ENCODE peak calls at places on chromosome 7, in five cellular contexts. One of them, this sample, is unnamed.

GRCh38 chr7:33192695-33193291 is 63.4 kb downstream of the BBS9 start:
- DNase-seq in body of pancreas: no peak
- DNase-seq in stomach: no peak
- DNase-seq in thyroid gland: no peak
- DNase-seq in A549: no peak
- DNase-seq in this sample: no peak

GRCh38 chr7:46123-46829 is 146.1 kb upstream of the FAM20C start:
- DNase-seq in body of pancreas: peak; percentile 1
- DNase-seq in A549: no peak
- DNase-seq in thyroid gland: no peak
- DNase-seq in stomach: no peak
- DNase-seq in this sample: peak; percentile 10

GRCh38 chr7:47648301-47648900 is 66.5 kb upstream of the TNS3 start:
- DNase-seq in body of pancreas: no peak
- DNase-seq in A549: no peak
- DNase-seq in thyroid gland: no peak
- DNase-seq in stomach: no peak
- DNase-seq in this sample: no peak

GRCh38 chr7:46626261-46627037 is 705.4 kb upstream of the IGFBP3 start:
- DNase-seq in thyroid gland: no peak
- DNase-seq in A549: no peak
- DNase-seq in body of pancreas: no peak
- DNase-seq in stomach: no peak
- DNase-seq in this sample: no peak

GRCh38 chr7:953547-954327 is 743 bp downstream of the ADAP1 start:
- DNase-seq in body of pancreas: peak; percentile 51
- DNase-seq in stomach: peak; percentile 76
- DNase-seq in A549: peak; percentile 64
- DNase-seq in thyroid gland: peak; percentile 78
- DNase-seq in this sample: peak; percentile 50

GRCh38 chr7:351681-352480 is 61.9 kb downstream of the FOXL3 start:
- DNase-seq in body of pancreas: no peak
- DNase-seq in stomach: no peak
- DNase-seq in thyroid gland: no peak
- DNase-seq in A549: no peak
- DNase-seq in this sample: no peak

GRCh38 chr7:48875300-48875916 is 48.9 kb upstream of the CDC14C start:
- DNase-seq in thyroid gland: peak; percentile 52
- DNase-seq in body of pancreas: peak; percentile 31
- DNase-seq in A549: peak; percentile 48
- DNase-seq in stomach: no peak
- DNase-seq in this sample: peak; percentile 82

GRCh38 chr7:130622866-130623265 is 45.7 kb downstream of the COPG2 start:
- DNase-seq in body of pancreas: no peak
- DNase-seq in stomach: no peak
- DNase-seq in thyroid gland: no peak
- DNase-seq in A549: no peak
- DNase-seq in this sample: no peak

GRCh38 chr7:148108381-148108780 is 482.2 kb upstream of the C7orf33 start:
- DNase-seq in stomach: no peak
- DNase-seq in body of pancreas: no peak
- DNase-seq in thyroid gland: no peak
- DNase-seq in A549: no peak
- DNase-seq in this sample: no peak

GRCh38 chr7:79376297-79377025 is 77.0 kb downstream of the MAGI2 start:
- DNase-seq in stomach: no peak
- DNase-seq in thyroid gland: no peak
- DNase-seq in A549: no peak
- DNase-seq in body of pancreas: no peak
- DNase-seq in this sample: no peak

GRCh38 chr7:4209126-4209525 is 473.0 kb upstream of the FOXK1 start:
- DNase-seq in A549: no peak
- DNase-seq in thyroid gland: no peak
- DNase-seq in body of pancreas: no peak
- DNase-seq in stomach: no peak
- DNase-seq in this sample: no peak

GRCh38 chr7:43296306-43296705 is 183.9 kb downstream of the HECW1 start:
- DNase-seq in body of pancreas: peak; percentile 20
- DNase-seq in stomach: no peak
- DNase-seq in thyroid gland: no peak
- DNase-seq in A549: peak; percentile 7
- DNase-seq in this sample: no peak

GRCh38 chr7:4670791-4671190 is 11.3 kb upstream of the FOXK1 start:
- DNase-seq in body of pancreas: no peak
- DNase-seq in stomach: no peak
- DNase-seq in thyroid gland: no peak
- DNase-seq in A549: no peak
- DNase-seq in this sample: no peak

GRCh38 chr7:81499262-81500116 is 270.4 kb downstream of the HGF start:
- DNase-seq in body of pancreas: peak; percentile 44
- DNase-seq in A549: peak; percentile 93
- DNase-seq in stomach: no peak
- DNase-seq in thyroid gland: no peak
- DNase-seq in this sample: peak; percentile 43

GRCh38 chr7:21948364-21948763 is 2.7 kb upstream of the CDCA7L start:
- DNase-seq in thyroid gland: no peak
- DNase-seq in stomach: no peak
- DNase-seq in body of pancreas: no peak
- DNase-seq in A549: no peak
- DNase-seq in this sample: no peak

GRCh38 chr7:53209129-53209528 is 173.7 kb downstream of the POM121L12 start:
- DNase-seq in thyroid gland: no peak
- DNase-seq in stomach: no peak
- DNase-seq in body of pancreas: no peak
- DNase-seq in A549: no peak
- DNase-seq in this sample: no peak

GRCh38 chr7:391411-391951 is 101.5 kb downstream of the FOXL3 start:
- DNase-seq in A549: no peak
- DNase-seq in stomach: peak; percentile 19
- DNase-seq in body of pancreas: no peak
- DNase-seq in thyroid gland: no peak
- DNase-seq in this sample: no peak

GRCh38 chr7:37732880-37733279 is 49.3 kb downstream of the GPR141 start:
- DNase-seq in body of pancreas: peak; percentile 68
- DNase-seq in A549: no peak
- DNase-seq in stomach: no peak
- DNase-seq in thyroid gland: no peak
- DNase-seq in this sample: no peak

GRCh38 chr7:140050100-140050499 is 12.7 kb downstream of the PARP12 start:
- DNase-seq in thyroid gland: no peak
- DNase-seq in stomach: no peak
- DNase-seq in body of pancreas: no peak
- DNase-seq in A549: no peak
- DNase-seq in this sample: no peak

GRCh38 chr7:30548762-30549344 is 44.2 kb upstream of the GGCT start:
- DNase-seq in A549: peak; percentile 69
- DNase-seq in stomach: peak; percentile 77
- DNase-seq in body of pancreas: peak; percentile 82
- DNase-seq in thyroid gland: peak; percentile 82
- DNase-seq in this sample: peak; percentile 88

GRCh38 chr7:151008511-151009323 is 15.6 kb downstream of the ATG9B start:
- DNase-seq in A549: peak; percentile 50
- DNase-seq in thyroid gland: peak; percentile 38
- DNase-seq in stomach: no peak
- DNase-seq in body of pancreas: peak; percentile 66
- DNase-seq in this sample: peak; percentile 87

GRCh38 chr7:6193734-6194133 is 78.7 kb downstream of the CYTH3 start:
- DNase-seq in thyroid gland: no peak
- DNase-seq in A549: no peak
- DNase-seq in stomach: no peak
- DNase-seq in body of pancreas: no peak
- DNase-seq in this sample: no peak

GRCh38 chr7:106180721-106181120 is 68.6 kb upstream of the SYPL1 start:
- DNase-seq in stomach: no peak
- DNase-seq in thyroid gland: no peak
- DNase-seq in A549: no peak
- DNase-seq in body of pancreas: no peak
- DNase-seq in this sample: no peak

GRCh38 chr7:24980695-24981543 is 941 bp upstream of the OSBPL3 start:
- DNase-seq in body of pancreas: peak; percentile 25
- DNase-seq in thyroid gland: peak; percentile 36
- DNase-seq in A549: peak; percentile 34
- DNase-seq in stomach: peak; percentile 51
- DNase-seq in this sample: peak; percentile 21

GRCh38 chr7:24981544-24981951 is 1.6 kb upstream of the OSBPL3 start:
- DNase-seq in body of pancreas: peak; percentile 48
- DNase-seq in thyroid gland: peak; percentile 75
- DNase-seq in A549: peak; percentile 48
- DNase-seq in stomach: peak; percentile 62
- DNase-seq in this sample: peak; percentile 44

GRCh38 chr7:24978837-24979469 is 1.0 kb downstream of the OSBPL3 start:
- DNase-seq in stomach: no peak
- DNase-seq in A549: no peak
- DNase-seq in body of pancreas: peak; percentile 2
- DNase-seq in thyroid gland: peak; percentile 50
- DNase-seq in this sample: no peak

GRCh38 chr7:24979863-24980694 is at the start of gene OSBPL3:
- DNase-seq in stomach: peak; percentile 95
- DNase-seq in body of pancreas: peak; percentile 94
- DNase-seq in thyroid gland: peak; percentile 95
- DNase-seq in A549: peak; percentile 94
- DNase-seq in this sample: peak; percentile 96

DNA sequence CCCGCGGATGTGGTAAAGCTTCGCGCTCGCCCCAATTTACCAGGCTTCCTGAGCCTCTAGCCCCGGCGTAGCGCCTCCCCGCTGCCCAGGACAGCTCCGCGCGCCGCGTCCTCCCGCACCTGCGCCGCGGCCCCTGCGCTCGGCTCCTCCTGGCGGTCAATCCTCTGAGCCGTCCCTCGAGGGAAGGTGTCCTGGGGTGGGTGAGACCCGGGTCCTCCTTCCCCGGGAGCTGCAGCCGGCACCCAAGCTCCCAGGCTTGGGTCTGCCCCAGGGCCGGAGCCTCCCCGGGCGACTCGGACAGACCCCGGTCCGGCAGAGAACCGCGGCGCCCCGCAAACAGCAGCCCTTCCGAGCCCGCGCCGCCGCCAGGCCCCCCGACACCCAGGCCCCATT is 512 bp downstream of the OSBPL3 start:
- DNase-seq in stomach: peak; percentile 78
- DNase-seq in A549: peak; percentile 66
- DNase-seq in thyroid gland: peak; percentile 77
- DNase-seq in body of pancreas: peak; percentile 62
- DNase-seq in this sample: peak; percentile 59
- TF ChIP-seq POLR2A in stomach: no peak
- TF ChIP-seq POLR2A in A549: no peak
- TF ChIP-seq POLR2A in thyroid gland: no peak
- TF ChIP-seq POLR2A in body of pancreas: no peak
- TF ChIP-seq POLR2A in this sample: no peak

GRCh38 chr7:2243483-2243840 is 1.4 kb downstream of the NUDT1 start:
- DNase-seq in A549: no peak
- DNase-seq in thyroid gland: no peak
- DNase-seq in body of pancreas: no peak
- DNase-seq in stomach: no peak
- DNase-seq in this sample: no peak
- H3K4me1 ChIP-seq in A549: peaks cover 19% of the 10 kb centered on the region
- H3K4me1 ChIP-seq in thyroid gland: peaks cover 9% of the 10 kb centered on the region
- H3K4me1 ChIP-seq in body of pancreas: peaks cover 20% of the 10 kb centered on the region
- H3K4me1 ChIP-seq in stomach: peaks cover 18% of the 10 kb centered on the region
- H3K4me1 ChIP-seq in this sample: peaks cover 13% of the 10 kb centered on the region

GRCh38 chr7:99375070-99375807 is 709 bp downstream of the ARPC1B start:
- DNase-seq in body of pancreas: peak; percentile 69
- DNase-seq in stomach: peak; percentile 80
- DNase-seq in A549: peak; percentile 73
- DNase-seq in thyroid gland: peak; percentile 81
- DNase-seq in this sample: peak; percentile 79
- TF ChIP-seq POLR2A in body of pancreas: peak; percentile 8
- TF ChIP-seq POLR2A in stomach: no peak
- TF ChIP-seq POLR2A in A549: peak; percentile 31
- TF ChIP-seq POLR2A in thyroid gland: peak; percentile 70
- TF ChIP-seq POLR2A in this sample: no peak

GRCh38 chr7:97149843-97150242 is 32.3 kb downstream of the SDHAF3 start:
- DNase-seq in thyroid gland: no peak
- DNase-seq in stomach: no peak
- DNase-seq in A549: no peak
- DNase-seq in body of pancreas: no peak
- DNase-seq in this sample: no peak

DNA sequence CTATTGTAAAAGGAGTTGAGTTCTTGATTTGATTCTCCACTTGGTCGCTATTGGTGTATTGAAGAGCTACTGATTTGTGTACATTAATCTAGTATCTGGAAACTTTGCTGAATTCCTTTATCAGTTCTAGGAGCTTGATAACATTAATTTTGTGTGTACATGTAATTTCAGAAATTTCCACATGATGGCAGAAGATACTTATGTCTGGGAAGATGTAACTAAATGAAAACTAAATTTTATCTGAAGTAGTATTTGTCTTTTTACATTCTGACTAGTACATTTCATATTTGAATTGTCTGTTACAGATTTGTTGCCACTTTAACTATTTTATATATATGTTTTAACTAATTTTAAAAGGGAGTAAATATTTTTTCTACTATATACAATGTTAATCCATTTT is 27.6 kb downstream of the SDHAF3 start:
- DNase-seq in body of pancreas: no peak
- DNase-seq in thyroid gland: no peak
- DNase-seq in A549: peak; percentile 44
- DNase-seq in stomach: no peak
- DNase-seq in this sample: no peak
- H3K4me1 ChIP-seq in body of pancreas: no peaks in the 10 kb centered on the region
- H3K4me1 ChIP-seq in thyroid gland: no peaks in the 10 kb centered on the region
- H3K4me1 ChIP-seq in A549: no peaks in the 10 kb centered on the region
- H3K4me1 ChIP-seq in stomach: no peaks in the 10 kb centered on the region
- H3K4me1 ChIP-seq in this sample: no peaks in the 10 kb centered on the region

GRCh38 chr7:2399848-2400587 is 3.4 kb upstream of the CHST12 start:
- DNase-seq in stomach: peak; percentile 86
- DNase-seq in body of pancreas: peak; percentile 91
- DNase-seq in A549: peak; percentile 54
- DNase-seq in thyroid gland: peak; percentile 84
- DNase-seq in this sample: peak; percentile 91
- TF ChIP-seq POLR2A in stomach: no peak
- TF ChIP-seq POLR2A in body of pancreas: no peak
- TF ChIP-seq POLR2A in A549: no peak
- TF ChIP-seq POLR2A in thyroid gland: no peak
- TF ChIP-seq POLR2A in this sample: no peak

GRCh38 chr7:101241015-101241363 is 3.4 kb upstream of the CLDN15 start:
- DNase-seq in body of pancreas: no peak
- DNase-seq in stomach: no peak
- DNase-seq in thyroid gland: no peak
- DNase-seq in A549: no peak
- DNase-seq in this sample: no peak

GRCh38 chr7:101239951-101240220 is 2.3 kb upstream of the CLDN15 start:
- DNase-seq in body of pancreas: no peak
- DNase-seq in stomach: no peak
- DNase-seq in thyroid gland: no peak
- DNase-seq in A549: no peak
- DNase-seq in this sample: no peak

GRCh38 chr7:101238226-101239182 is 902 bp upstream of the CLDN15 start:
- DNase-seq in stomach: no peak
- DNase-seq in A549: no peak
- DNase-seq in body of pancreas: peak; percentile 58
- DNase-seq in thyroid gland: no peak
- DNase-seq in this sample: no peak

GRCh38 chr7:101240226-101241014 is 2.8 kb upstream of the CLDN15 start:
- DNase-seq in body of pancreas: no peak
- DNase-seq in A549: no peak
- DNase-seq in stomach: no peak
- DNase-seq in thyroid gland: no peak
- DNase-seq in this sample: no peak

GRCh38 chr7:101239191-101239950 is 1.8 kb upstream of the CLDN15 start:
- DNase-seq in body of pancreas: no peak
- DNase-seq in thyroid gland: no peak
- DNase-seq in A549: no peak
- DNase-seq in stomach: no peak
- DNase-seq in this sample: no peak
- H3K4me1 ChIP-seq in body of pancreas: peaks cover 49% of the 10 kb centered on the region
- H3K4me1 ChIP-seq in thyroid gland: peaks cover 12% of the 10 kb centered on the region
- H3K4me1 ChIP-seq in A549: peaks cover 10% of the 10 kb centered on the region
- H3K4me1 ChIP-seq in stomach: peaks cover 18% of the 10 kb centered on the region
- H3K4me1 ChIP-seq in this sample: peaks cover 38% of the 10 kb centered on the region

GRCh38 chr7:101363734-101364374 is 1.2 kb downstream of the COL26A1 start:
- DNase-seq in A549: peak; percentile 70
- DNase-seq in stomach: peak; percentile 68
- DNase-seq in thyroid gland: peak; percentile 67
- DNase-seq in body of pancreas: peak; percentile 68
- DNase-seq in this sample: peak; percentile 63
- TF ChIP-seq POLR2A in A549: no peak
- TF ChIP-seq POLR2A in stomach: no peak
- TF ChIP-seq POLR2A in thyroid gland: no peak
- TF ChIP-seq POLR2A in body of pancreas: peak; percentile 28
- TF ChIP-seq POLR2A in this sample: no peak